ENCODE peak calls at places on chromosomes 16 and 17, in six cellular contexts. Y is A549, H is SK-N-SH, T is HCT116, V is HepG2, K is K562. Q is an unnamed sample. For H3K4me1, the result is how much of the 10 kb centered on the place peaks cover.

GRCh38 chr17:4049546-4049945 is 85.3 kb upstream of the ATP2A3 start:
- DNase-seq in Y (no peak), H (no peak), T (no peak), V (no peak), K (no peak), Q (no peak)

GRCh38 chr16:77987772-77988171 is 34.6 kb upstream of the CLEC3A start:
- DNase-seq in Y (no peak), H (no peak), T (no peak), V (no peak), K (no peak), Q (no peak)

GRCh38 chr16:57799619-57800212 is 2.6 kb downstream of the KIFC3 start:
- DNase-seq in Y (no peak), H (peak), T (no peak), V (no peak), K (no peak), Q (no peak)

GRCh38 chr16:85528528-85529387 is 84.4 kb upstream of the GSE1 start:
- DNase-seq in Y (peak), H (peak), T (no peak), V (no peak), K (peak), Q (no peak)

GRCh38 chr17:49399995-49400394 is 14.7 kb downstream of the PHB1 start:
- DNase-seq in Y (no peak), H (no peak), T (no peak), V (no peak), K (no peak), Q (no peak)

GRCh38 chr16:89407925-89408300 is 82.4 kb downstream of the ANKRD11 start:
- DNase-seq in Y (no peak), H (no peak), T (no peak), V (no peak), K (no peak), Q (no peak)

GRCh38 chr16:55462241-55462640 is 16.8 kb upstream of the MMP2 start:
- DNase-seq in Y (no peak), H (no peak), T (no peak), V (no peak), K (no peak), Q (no peak)

GRCh38 chr17:34606721-34607120 is 27.3 kb downstream of the TMEM132E start:
- DNase-seq in Y (no peak), H (no peak), T (no peak), V (no peak), K (no peak), Q (no peak)

GRCh38 chr17:30208214-30208613 is 27.3 kb downstream of the SLC6A4 start:
- DNase-seq in Y (no peak), H (no peak), T (no peak), V (no peak), K (no peak), Q (no peak)

GRCh38 chr17:71633391-71633849 is 487.4 kb upstream of the SOX9 start:
- DNase-seq in Y (peak), H (no peak), T (peak), V (no peak), K (no peak), Q (no peak)

GRCh38 chr16:29023279-29024278 is 38.7 kb downstream of the LAT start:
- DNase-seq in Y (no peak), H (no peak), T (no peak), V (no peak), K (no peak), Q (no peak)

GRCh38 chr16:3243882-3244281 is 8.9 kb upstream of the ZNF200 start:
- DNase-seq in Y (no peak), H (no peak), T (no peak), V (no peak), K (no peak), Q (no peak)
- TF ChIP-seq MAX in Y (no peak), H (no peak), T (no peak), V (no peak), K (no peak), Q (no peak)

DNA sequence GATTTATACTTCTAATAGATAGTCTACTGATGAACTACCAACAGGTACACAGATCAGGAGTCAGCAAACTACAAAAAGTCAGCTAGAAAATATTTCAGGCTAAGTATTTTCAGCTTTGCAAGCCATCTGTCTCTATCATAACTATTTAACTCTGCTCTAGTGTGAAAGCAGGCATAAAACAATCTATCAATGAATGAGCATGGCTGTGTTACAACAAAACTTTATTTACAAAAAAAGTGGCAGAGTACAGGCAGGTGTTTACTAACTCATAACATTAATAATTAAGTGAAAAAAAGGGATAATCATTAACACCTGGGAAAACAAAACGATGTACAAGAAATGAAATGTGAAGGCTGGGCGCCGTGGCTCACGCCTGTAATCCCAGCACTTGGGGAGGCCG is 15.8 kb downstream of the MED13 start:
- DNase-seq in Y (no peak), H (no peak), T (no peak), V (no peak), K (no peak), Q (no peak)
- H3K4me1 ChIP-seq in Y (under half), H (under half), T (under half), V (under half), K (under half), Q (under half)

GRCh38 chr17:6574689-6575595 is 18.6 kb upstream of the PITPNM3 start:
- DNase-seq in Y (no peak), H (no peak), T (no peak), V (no peak), K (peak), Q (peak)
- TF ChIP-seq MAX in Y (no peak), H (no peak), T (no peak), V (no peak), K (peak), Q (no peak)

GRCh38 chr17:75348386-75349012 is 57.0 kb downstream of the GRB2 start:
- DNase-seq in Y (no peak), H (no peak), T (no peak), V (no peak), K (no peak), Q (no peak)
- H3K4me1 ChIP-seq in Y (under half), H (under half), T (half or more), V (half or more), K (half or more), Q (under half)

DNA sequence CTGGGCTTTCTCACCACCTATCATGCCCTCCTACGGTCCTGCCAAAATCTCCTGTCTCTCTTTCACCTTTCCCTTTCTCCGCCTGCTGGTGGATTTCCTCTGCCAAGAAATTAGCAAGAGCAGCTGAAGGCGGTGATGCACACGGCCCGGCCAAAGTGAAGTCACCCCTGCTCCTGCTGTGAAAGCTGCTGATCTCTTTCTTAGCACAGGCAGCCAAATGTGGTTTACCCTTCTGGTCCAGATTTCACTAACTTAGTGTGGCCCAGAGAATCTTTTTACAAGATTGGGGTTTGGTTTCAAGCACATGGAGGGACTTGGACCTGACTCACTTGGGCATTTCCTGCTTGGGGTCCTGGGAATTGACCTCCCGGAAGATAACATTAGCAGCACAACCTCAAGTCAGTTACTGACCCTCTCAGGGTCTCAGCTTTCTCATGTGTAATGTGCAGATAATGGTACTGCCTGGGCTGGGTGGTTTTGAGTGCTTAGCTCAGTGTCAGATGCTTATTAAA is 155.7 kb downstream of the SOCS1 start:
- DNase-seq in Y (no peak), H (no peak), T (peak), V (no peak), K (peak), Q (peak)
- TF ChIP-seq MAX in Y (no peak), H (peak), T (peak), V (no peak), K (peak), Q (no peak)

DNA sequence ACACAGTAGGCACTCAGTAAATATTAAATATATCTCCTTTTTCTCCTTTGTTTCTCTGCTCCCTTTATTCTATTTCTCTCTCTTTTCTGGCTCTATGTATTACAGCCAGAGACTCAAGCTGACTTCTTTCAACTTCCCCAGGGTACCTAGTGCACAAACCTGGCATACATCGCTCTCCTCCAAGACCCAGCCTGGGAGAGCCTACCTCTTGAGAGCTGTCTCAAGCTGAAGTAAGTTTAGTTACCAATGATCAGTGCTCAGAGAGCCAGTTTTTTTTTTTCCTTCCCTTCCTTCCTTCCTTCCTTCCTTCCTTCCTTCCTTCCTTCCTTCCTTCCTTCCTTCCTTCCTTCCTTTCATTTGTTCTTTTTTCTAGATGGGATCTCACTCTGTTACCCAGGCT is 19.8 kb downstream of the TMEM98 start:
- DNase-seq in Y (no peak), H (no peak), T (no peak), V (no peak), K (no peak), Q (no peak)
- H3K4me1 ChIP-seq in Y (under half), H (under half), T (under half), V (under half), K (under half), Q (under half)

Q was measured in H1.